ENCODE peak calls at places on chromosomes 12 and 14, in four cellular contexts. E is activated CD4-positive, alpha-beta T cell treated with anti-CD3 and anti-CD28 coated beads for 36 hours; L is anterior cingulate cortex; M is pancreas. P is an unnamed sample.

GRCh38 chr12:127296591-127296990 is 970.4 kb upstream of the TMEM132C start:
- DNase-seq in E (no peak), M (no peak), L (no peak), P (no peak)

GRCh38 chr12:115623764-115624334 is 653.6 kb downstream of the MED13L start:
- DNase-seq in M (no peak), L (no peak), E (no peak), P (no peak)

GRCh38 chr14:95698287-95698686 is 12.1 kb downstream of the TCL1B start:
- DNase-seq in M (no peak), L (no peak), E (no peak), P (no peak)

GRCh38 chr14:76168531-76168930 is 16.8 kb downstream of the GPATCH2L start:
- DNase-seq in L (no peak), E (no peak), M (no peak), P (no peak)

GRCh38 chr14:93909429-93910128 is 17.6 kb upstream of the FAM181A start:
- DNase-seq in M (no peak), E (no peak), L (peak), P (no peak)

GRCh38 chr12:94240171-94240570 is 91.8 kb downstream of the PLXNC1 start:
- DNase-seq in E (no peak), M (no peak), L (no peak), P (no peak)

GRCh38 chr12:57471661-57472060 is 8.0 kb downstream of the ARHGAP9 start:
- DNase-seq in E (no peak), M (no peak), L (no peak), P (no peak)

GRCh38 chr12:77696183-77696582 is 134.5 kb upstream of the NAV3 start:
- DNase-seq in M (no peak), L (no peak), E (no peak), P (no peak)

GRCh38 chr14:36555998-36556743 is 26.2 kb downstream of the NKX2-8 start:
- DNase-seq in M (no peak), L (no peak), E (no peak), P (no peak)

GRCh38 chr12:114163766-114164165 is 197.6 kb upstream of the RBM19 start:
- DNase-seq in E (no peak), L (no peak), M (no peak), P (peak)

GRCh38 chr12:92034083-92034482 is 111.6 kb downstream of the BTG1 start:
- DNase-seq in L (no peak), E (no peak), M (no peak), P (no peak)

GRCh38 chr14:85317491-85318021 is 212.4 kb upstream of the FLRT2 start:
- DNase-seq in M (no peak), E (no peak), L (no peak), P (no peak)

GRCh38 chr12:67182551-67182950 is 86.6 kb upstream of the CAND1 start:
- DNase-seq in E (no peak), M (no peak), L (no peak), P (no peak)

GRCh38 chr12:18696971-18697602 is 40.7 kb downstream of the PLCZ1 start:
- DNase-seq in E (no peak), L (no peak), M (no peak), P (no peak)

GRCh38 chr12:102811125-102811737 is 105.8 kb downstream of the PAH start:
- DNase-seq in M (no peak), E (peak), L (no peak), P (no peak)